ENCODE peak calls at places on chromosomes 4 and X, in four cellular contexts. F is K562, A is GM12878, O is HepG2. X is an unnamed sample.

GRCh38 chr4:147581601-147582350 is 35.4 kb upstream of the TMEM184C start:
- DNase-seq in F (peak), A (no peak), O (no peak), X (no peak)

GRCh38 chr4:121168446-121168845 is 4.3 kb upstream of the TNIP3 start:
- DNase-seq in F (no peak), A (no peak), O (no peak), X (no peak)

GRCh38 chrX:1448793-1449580 is 3.7 kb downstream of the ASMTL start:
- DNase-seq in F (no peak), A (no peak), O (no peak), X (no peak)

GRCh38 chrX:81120936-81121351 is 80.8 kb downstream of the HMGN5 start:
- DNase-seq in F (peak), A (peak), O (peak), X (peak)

GRCh38 chr4:8589831-8590545 is 2.6 kb upstream of the CPZ start:
- DNase-seq in F (no peak), A (no peak), O (no peak), X (peak)

GRCh38 chr4:130675262-130675661 is 1579.3 kb downstream of the C4orf33 start:
- DNase-seq in F (no peak), A (no peak), O (no peak), X (peak)

GRCh38 chrX:103464071-103464773 is 55.1 kb downstream of the RAB40A start:
- DNase-seq in F (peak), A (no peak), O (peak), X (peak)

GRCh38 chrX:47674776-47675175 is 15.8 kb upstream of the UXT start:
- DNase-seq in F (no peak), A (no peak), O (no peak), X (no peak)

GRCh38 chr4:56475917-56476316 is 8.5 kb downstream of the SRP72 start:
- DNase-seq in F (no peak), A (no peak), O (no peak), X (no peak)

GRCh38 chr4:41670530-41670929 is 78.0 kb downstream of the PHOX2B start:
- DNase-seq in F (no peak), A (no peak), O (no peak), X (no peak)

GRCh38 chr4:166594326-166594946 is 639.9 kb downstream of the SPOCK3 start:
- DNase-seq in F (no peak), A (peak), O (peak), X (peak)

GRCh38 chr4:25448379-25449109 is 71.5 kb downstream of the ANAPC4 start:
- DNase-seq in F (no peak), A (no peak), O (no peak), X (no peak)

GRCh38 chr4:39770005-39770404 is 72.1 kb downstream of the UBE2K start:
- DNase-seq in F (no peak), A (no peak), O (no peak), X (no peak)

GRCh38 chr4:3641501-3641900 is 109.3 kb upstream of the LRPAP1 start:
- DNase-seq in F (no peak), A (no peak), O (no peak), X (no peak)

GRCh38 chrX:151488677-151489076 is 74.8 kb upstream of the PASD1 start:
- DNase-seq in F (peak), A (no peak), O (peak), X (peak)

GRCh38 chr4:141534985-141535384 is 101.4 kb upstream of the IL15 start:
- DNase-seq in F (no peak), A (no peak), O (no peak), X (no peak)

GRCh38 chrX:19440713-19441112 is 74.6 kb downstream of the MAP3K15 start:
- DNase-seq in F (no peak), A (no peak), O (no peak), X (no peak)

GRCh38 chr4:135256111-135256510 is 1054.5 kb upstream of the PABPC4L start:
- DNase-seq in F (no peak), A (no peak), O (no peak), X (no peak)

GRCh38 chr4:78777556-78777900 is 1.4 kb downstream of the BMP2K start:
- DNase-seq in F (no peak), A (no peak), O (no peak), X (no peak)

GRCh38 chr4:76905521-76905920 is 7.6 kb upstream of the SOWAHB start:
- DNase-seq in F (no peak), A (no peak), O (no peak), X (no peak)

GRCh38 chr4:32145987-32146386 is 1425.8 kb downstream of the PCDH7 start:
- DNase-seq in F (no peak), A (no peak), O (no peak), X (no peak)

GRCh38 chr4:171721937-171722336 is 91.3 kb upstream of the GALNTL6 start:
- DNase-seq in F (no peak), A (no peak), O (no peak), X (no peak)

GRCh38 chrX:151880895-151881294 is 31.8 kb upstream of the MAGEA4 start:
- DNase-seq in F (no peak), A (no peak), O (no peak), X (no peak)

GRCh38 chr4:38177792-38178665 is 217.8 kb downstream of the PTTG2 start:
- DNase-seq in F (peak), A (no peak), O (no peak), X (no peak)

DNA sequence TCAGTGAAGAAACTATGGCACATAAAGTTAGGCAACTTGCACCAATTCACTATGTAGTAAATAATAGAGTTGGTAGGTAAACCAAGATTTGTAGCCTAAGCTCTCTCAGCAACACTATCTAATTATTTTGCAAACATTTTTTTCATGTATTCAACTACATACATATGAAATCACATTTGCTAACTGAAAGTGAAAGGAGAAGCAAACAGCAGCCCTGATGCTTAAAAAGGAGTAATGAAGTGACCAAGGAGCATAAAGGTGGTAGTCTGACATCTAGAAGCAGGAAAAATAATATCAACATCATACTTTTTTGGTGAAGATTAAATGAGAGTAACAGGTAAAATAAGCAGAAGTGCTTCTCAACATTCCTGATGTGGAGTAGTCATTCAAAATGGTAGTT is 603.7 kb downstream of the GRXCR1 start:
- DNase-seq in F (no peak), A (no peak), O (no peak), X (no peak)
- TF ChIP-seq FOXM1 in F (no peak), A (no peak), O (no peak), X (no peak)

GRCh38 chr4:146175541-146176453 is at the start of gene LSM6:
- DNase-seq in F (peak), A (peak), O (peak), X (peak)
- TF ChIP-seq RAD21 in F (no peak), A (no peak), O (peak), X (peak)

GRCh38 chr4:48832571-48832970 is 1.7 kb downstream of the OCIAD1 start:
- DNase-seq in F (peak), A (no peak), O (no peak), X (no peak)
- TF ChIP-seq FOXM1 in F (no peak), A (no peak), O (no peak), X (no peak)

DNA sequence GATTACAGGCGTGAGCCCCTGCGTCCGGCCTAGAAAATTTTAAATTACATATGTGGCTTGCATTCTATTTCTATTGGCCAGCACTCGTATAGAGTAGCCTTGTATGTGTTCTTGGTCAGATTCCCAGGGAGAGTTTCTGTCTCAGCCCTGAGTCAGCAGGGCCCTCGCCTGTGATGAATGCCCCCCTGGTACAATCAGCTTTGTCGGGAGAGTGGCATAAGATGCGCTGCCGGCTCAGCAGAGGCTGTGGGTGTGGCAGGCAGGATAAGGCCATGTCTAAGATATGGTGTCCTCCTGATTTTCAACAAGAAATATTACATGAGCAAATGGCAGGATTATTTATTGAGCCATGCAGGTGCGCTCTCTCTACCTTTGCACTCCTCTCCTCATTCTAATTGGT is 1.6 kb upstream of the REELD1 start:
- DNase-seq in F (no peak), A (no peak), O (no peak), X (no peak)
- TF ChIP-seq RAD21 in F (no peak), A (no peak), O (no peak), X (no peak)

GRCh38 chr4:183908284-183908683 is 3.2 kb downstream of the STOX2 start:
- DNase-seq in F (no peak), A (no peak), O (no peak), X (no peak)

GRCh38 chr4:183906736-183907651 is 1.9 kb downstream of the STOX2 start:
- DNase-seq in F (no peak), A (no peak), O (no peak), X (peak)

GRCh38 chr4:183905593-183906485 is 732 bp downstream of the STOX2 start:
- DNase-seq in F (no peak), A (no peak), O (no peak), X (peak)

GRCh38 chr4:183905081-183905592 is at the start of gene STOX2:
- DNase-seq in F (no peak), A (no peak), O (peak), X (peak)

DNA sequence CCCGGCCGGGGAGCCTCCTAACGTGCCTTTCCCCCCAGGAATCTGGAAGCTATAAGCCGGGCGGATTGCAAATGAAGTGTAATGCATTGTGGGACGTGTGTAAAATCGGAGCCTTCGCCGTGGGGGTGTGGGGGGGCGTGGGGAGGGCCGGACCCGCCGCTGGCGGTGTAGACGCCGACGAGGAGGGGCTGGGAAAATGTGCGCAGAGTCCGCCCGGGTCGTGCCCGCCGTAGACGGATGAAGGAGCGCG is 1.3 kb downstream of the STOX2 start:
- DNase-seq in F (no peak), A (no peak), O (no peak), X (peak)
- TF ChIP-seq FOXM1 in F (no peak), A (no peak), O (no peak), X (no peak)

GRCh38 chr4:7389719-7390118 is 45.0 kb downstream of the PSAPL1 start:
- DNase-seq in F (no peak), A (no peak), O (no peak), X (peak)
- TF ChIP-seq RAD21 in F (no peak), A (no peak), O (no peak), X (no peak)

X was measured in SK-N-SH.